ENCODE peak calls at places on chromosomes 5 and 9, in eight cellular contexts. V is uterus, F is Peyer's patch, X is tibial nerve, A is IMR-90, Y is body of pancreas, H is prostate gland, P is sigmoid colon. O is an unnamed sample.

GRCh38 chr5:129459485-129460120 is 495 bp upstream of the ADAMTS19 start:
- DNase-seq in V (peak; percentile 63), F (no peak), X (no peak), A (peak; percentile 4), Y (peak; percentile 22), H (no peak), P (no peak), O (no peak)

GRCh38 chr5:170221319-170221718 is 11.5 kb upstream of the C5orf58 start:
- DNase-seq in V (no peak), F (no peak), X (no peak), A (peak; percentile 6), Y (no peak), H (no peak), P (no peak), O (no peak)

GRCh38 chr5:9927521-9927997 is 297.4 kb upstream of the TAS2R1 start:
- DNase-seq in V (no peak), F (no peak), X (no peak), A (peak; percentile 48), Y (no peak), H (no peak), P (no peak), O (no peak)

GRCh38 chr9:73023025-73023541 is 70.2 kb upstream of the ALDH1A1 start:
- DNase-seq in V (peak; percentile 36), F (peak; percentile 76), X (no peak), A (peak; percentile 63), Y (peak; percentile 67), H (peak; percentile 19), P (peak; percentile 75), O (peak; percentile 35)

GRCh38 chr9:93126151-93126781 is 7.8 kb downstream of the NINJ1 start:
- DNase-seq in V (peak; percentile 30), F (peak; percentile 44), X (peak; percentile 12), A (no peak), Y (peak; percentile 17), H (no peak), P (peak; percentile 67), O (no peak)

GRCh38 chr5:100576217-100576751 is 41.1 kb downstream of the FAM174A start:
- DNase-seq in V (no peak), F (no peak), X (no peak), A (peak; percentile 2), Y (no peak), H (no peak), P (no peak), O (no peak)

GRCh38 chr9:103301051-103301450 is 305.9 kb downstream of the CYLC2 start:
- DNase-seq in V (no peak), F (no peak), X (no peak), A (no peak), Y (no peak), H (no peak), P (no peak), O (no peak)

GRCh38 chr9:90420714-90421513 is 221.7 kb downstream of the DIRAS2 start:
- DNase-seq in V (no peak), F (no peak), X (no peak), A (no peak), Y (no peak), H (no peak), P (no peak), O (no peak)

GRCh38 chr5:78569441-78569840 is 79.1 kb downstream of the LHFPL2 start:
- DNase-seq in V (peak; percentile 70), F (no peak), X (peak; percentile 42), A (peak; percentile 87), Y (peak; percentile 79), H (peak; percentile 55), P (peak; percentile 87), O (peak; percentile 81)

GRCh38 chr5:168390491-168390890 is 95.8 kb upstream of the RARS1 start:
- DNase-seq in V (no peak), F (no peak), X (no peak), A (no peak), Y (no peak), H (peak; percentile 48), P (no peak), O (no peak)

GRCh38 chr5:105530716-105531261 is 1968.2 kb upstream of the NUDT12 start:
- DNase-seq in V (no peak), F (no peak), X (no peak), A (no peak), Y (no peak), H (no peak), P (no peak), O (no peak)

GRCh38 chr9:87713278-87713989 is 12.5 kb upstream of the CTSL start:
- DNase-seq in V (peak; percentile 92), F (peak; percentile 85), X (peak; percentile 75), A (peak; percentile 99), Y (peak; percentile 60), H (no peak), P (peak; percentile 98), O (peak; percentile 89)

GRCh38 chr5:172150514-172151425 is 37.3 kb downstream of the STK10 start:
- DNase-seq in V (no peak), F (peak; percentile 71), X (no peak), A (peak; percentile 24), Y (no peak), H (no peak), P (peak; percentile 79), O (peak; percentile 50)

GRCh38 chr9:107283621-107284616 is 840 bp downstream of the RAD23B start:
- DNase-seq in V (peak; percentile 62), F (peak; percentile 88), X (peak; percentile 37), A (peak; percentile 74), Y (peak; percentile 84), H (peak; percentile 81), P (peak; percentile 85), O (peak; percentile 90)
- TF ChIP-seq POLR2A in V (no peak), F (no peak), X (no peak), A (no peak), Y (no peak), H (peak; percentile 51), P (no peak), O (no peak)

GRCh38 chr5:74685979-74686631 is 1.1 kb downstream of the HEXB start:
- DNase-seq in V (no peak), F (peak; percentile 50), X (no peak), A (peak; percentile 68), Y (no peak), H (no peak), P (no peak), O (no peak)
- TF ChIP-seq POLR2A in V (no peak), F (no peak), X (no peak), A (peak; percentile 30), Y (peak; percentile 26), H (no peak), P (no peak), O (no peak)

GRCh38 chr5:141560725-141561483 is 57.9 kb downstream of the DIAPH1 start:
- DNase-seq in V (peak; percentile 96), F (peak; percentile 76), X (peak; percentile 77), A (peak; percentile 98), Y (peak; percentile 92), H (peak; percentile 86), P (peak; percentile 97), O (peak; percentile 95)
- TF ChIP-seq POLR2A in V (peak; percentile 79), F (no peak), X (peak; percentile 5), A (peak; percentile 30), Y (peak; percentile 53), H (peak; percentile 27), P (no peak), O (peak; percentile 58)

GRCh38 chr9:95588724-95589282 is 72.0 kb upstream of the PTCH1 start:
- DNase-seq in V (no peak), F (no peak), X (no peak), A (no peak), Y (no peak), H (no peak), P (no peak), O (no peak)
- TF ChIP-seq POLR2A in V (no peak), F (no peak), X (no peak), A (no peak), Y (no peak), H (no peak), P (no peak), O (no peak)

DNA sequence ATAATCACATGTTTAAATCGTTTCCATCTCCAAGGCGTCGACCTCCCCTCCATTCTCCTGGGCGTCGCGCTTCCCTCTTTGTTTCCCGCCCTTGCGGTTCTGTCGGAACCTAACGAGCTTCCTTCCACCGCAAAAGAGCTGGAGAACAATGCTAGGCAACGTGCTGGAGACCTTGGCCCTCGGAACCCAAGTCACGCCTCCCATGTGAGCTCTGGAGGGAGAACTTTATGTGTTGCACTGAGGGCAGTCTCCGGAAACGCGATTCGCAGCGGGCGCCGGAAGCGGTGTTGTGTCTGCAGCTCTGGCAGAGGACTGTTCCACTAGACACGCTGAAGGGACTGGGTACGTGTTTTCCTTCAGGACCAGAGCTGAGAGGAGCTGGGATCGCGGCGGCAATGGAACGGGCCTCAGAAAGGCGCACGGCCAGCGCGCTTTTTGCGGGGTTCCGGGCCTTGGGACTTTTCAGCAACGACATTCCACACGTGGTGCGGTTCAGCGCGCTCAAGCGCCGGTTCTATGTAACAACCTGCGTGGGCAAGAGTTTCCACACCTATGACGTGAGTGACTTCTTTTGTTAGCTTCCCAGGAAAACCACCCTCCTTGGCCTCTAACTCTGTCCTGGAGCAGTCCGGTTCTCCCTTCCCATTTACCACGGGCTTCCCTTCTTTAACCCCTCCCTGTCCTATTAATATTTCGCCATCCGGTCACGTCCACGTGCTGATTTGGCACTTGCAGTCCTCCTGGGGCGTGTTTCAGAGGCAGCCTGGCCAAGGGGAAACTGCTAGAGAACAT is at the start of gene WDR36:
- DNase-seq in V (peak; percentile 82), F (peak; percentile 94), X (peak; percentile 74), A (peak; percentile 92), Y (peak; percentile 88), H (peak; percentile 71), P (peak; percentile 94), O (peak; percentile 75)
- TF ChIP-seq POLR2A in V (no peak), F (no peak), X (peak; percentile 8), A (peak; percentile 68), Y (peak; percentile 56), H (no peak), P (no peak), O (peak; percentile 40)

GRCh38 chr9:136944519-136945332 is at the start of the genes C8G and FBXW5:
- DNase-seq in V (peak; percentile 88), F (peak; percentile 97), X (peak; percentile 83), A (peak; percentile 89), Y (peak; percentile 96), H (peak; percentile 91), P (peak; percentile 97), O (peak; percentile 92)
- TF ChIP-seq POLR2A in V (peak; percentile 21), F (peak; percentile 90), X (no peak), A (no peak), Y (no peak), H (peak; percentile 48), P (no peak), O (peak; percentile 97)

DNA sequence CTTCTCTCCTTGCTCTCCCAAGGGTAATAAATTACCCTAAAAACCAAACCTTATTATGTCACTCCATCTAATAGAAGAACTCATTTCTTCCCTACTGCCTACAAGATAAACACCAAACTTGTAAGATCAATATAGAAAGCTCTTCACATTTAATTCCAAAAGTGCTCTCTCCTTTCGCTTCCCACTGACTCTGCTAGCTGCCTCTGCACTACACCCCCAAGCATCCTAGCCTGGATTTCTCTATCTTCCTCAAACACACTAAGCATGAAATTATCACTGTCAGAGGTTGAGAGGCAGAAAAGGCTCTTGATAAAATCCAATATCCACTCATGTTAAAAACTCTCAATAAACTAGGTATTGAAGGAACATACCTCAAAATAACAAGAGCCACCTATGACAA is 162.4 kb downstream of the KCNN2 start:
- DNase-seq in V (no peak), F (no peak), X (no peak), A (no peak), Y (no peak), H (no peak), P (no peak), O (no peak)
- TF ChIP-seq POLR2A in V (no peak), F (no peak), X (no peak), A (no peak), Y (no peak), H (no peak), P (no peak), O (no peak)

GRCh38 chr5:76918539-76918938 is 34.3 kb upstream of the CRHBP start:
- DNase-seq in V (no peak), F (no peak), X (no peak), A (no peak), Y (no peak), H (no peak), P (no peak), O (no peak)
- TF ChIP-seq POLR2A in V (no peak), F (no peak), X (no peak), A (no peak), Y (no peak), H (no peak), P (no peak), O (no peak)

O was measured in gastrocnemius medialis.